ENCODE peak calls at places on chromosomes 16 and 17, in five cellular contexts. L, N, K, F and R are unnamed samples.

GRCh38 chr16:81669473-81670350 is 109.4 kb upstream of the PLCG2 start:
- DNase-seq in N (no peak), F (no peak), K (no peak), L (no peak), R (no peak)

GRCh38 chr17:31739300-31739699 is 119.7 kb downstream of the COPRS start:
- DNase-seq in N (no peak), F (no peak), K (no peak), L (no peak), R (peak; percentile 91)

GRCh38 chr17:75011788-75012319 is 616 bp upstream of the MRPL58 start:
- DNase-seq in F (no peak), N (peak; percentile 77), L (peak; percentile 74), K (peak; percentile 5), R (peak; percentile 59)

GRCh38 chr17:34225046-34225445 is 30.0 kb upstream of the CCL2 start:
- DNase-seq in F (no peak), N (no peak), K (no peak), L (no peak), R (no peak)

GRCh38 chr17:63440127-63440769 is 5.9 kb downstream of the CYB561 start:
- DNase-seq in N (peak; percentile 82), F (no peak), K (no peak), L (no peak), R (no peak)

GRCh38 chr17:2749058-2749783 is at the start of gene CCDC92B:
- DNase-seq in K (no peak), F (no peak), N (peak; percentile 98), L (no peak), R (no peak)

GRCh38 chr16:88691924-88692560 is 5.7 kb upstream of the SNAI3 start:
- DNase-seq in F (no peak), L (no peak), N (no peak), K (no peak), R (no peak)

GRCh38 chr16:12002447-12003006 is 26.0 kb downstream of the SNX29 start:
- DNase-seq in F (no peak), N (no peak), L (no peak), K (peak; percentile 34), R (peak; percentile 75)

GRCh38 chr16:10590342-10590741 is 9.9 kb upstream of the EMP2 start:
- DNase-seq in L (no peak), K (no peak), N (no peak), F (no peak), R (no peak)

GRCh38 chr16:88685156-88686061 is 898 bp downstream of the SNAI3 start:
- DNase-seq in K (peak; percentile 73), L (no peak), F (no peak), N (peak; percentile 79), R (peak; percentile 67)

GRCh38 chr17:79174905-79175856 is 100.6 kb downstream of the ENGASE start:
- DNase-seq in L (no peak), N (no peak), K (no peak), F (no peak), R (no peak)

GRCh38 chr17:14196337-14196997 is 40.2 kb downstream of the CDRT15 start:
- DNase-seq in F (no peak), K (no peak), N (no peak), L (no peak), R (no peak)

GRCh38 chr17:75720656-75721462 is at the start of gene ITGB4:
- DNase-seq in F (no peak), K (peak; percentile 95), L (peak; percentile 39), N (peak; percentile 88), R (no peak)

GRCh38 chr17:76550712-76551615 is 11.1 kb downstream of the PRCD start:
- DNase-seq in N (no peak), F (no peak), L (peak; percentile 87), K (no peak), R (peak; percentile 54)

GRCh38 chr16:85862476-85863383 is 36.2 kb upstream of the IRF8 start:
- DNase-seq in K (no peak), F (no peak), N (no peak), L (no peak), R (no peak)

GRCh38 chr17:76700627-76701470 is 9.9 kb downstream of the MXRA7 start:
- DNase-seq in F (no peak), N (peak; percentile 85), L (peak; percentile 86), K (no peak), R (peak; percentile 93)

GRCh38 chr17:19346351-19347255 is 15.9 kb downstream of the B9D1 start:
- DNase-seq in K (peak; percentile 65), F (no peak), L (peak; percentile 74), N (no peak), R (peak; percentile 91)

GRCh38 chr17:52790359-52790955 is 631.9 kb upstream of the CA10 start:
- DNase-seq in N (no peak), F (no peak), L (no peak), K (no peak), R (no peak)

GRCh38 chr17:81913394-81914102 is 2.3 kb upstream of the PCYT2 start:
- DNase-seq in F (no peak), L (no peak), N (no peak), K (no peak), R (no peak)

GRCh38 chr17:49687878-49688491 is 10.1 kb upstream of the SPOP start:
- DNase-seq in F (no peak), K (no peak), N (no peak), L (peak; percentile 58), R (peak; percentile 61)

GRCh38 chr16:87207509-87207908 is 109.7 kb downstream of the C16orf95 start:
- DNase-seq in K (no peak), N (no peak), F (no peak), L (no peak), R (peak; percentile 81)

GRCh38 chr17:37770631-37771518 is 26.0 kb upstream of the HNF1B start:
- DNase-seq in N (peak; percentile 45), F (no peak), K (peak; percentile 50), L (peak; percentile 61), R (peak; percentile 62)

GRCh38 chr16:31877876-31878642 is 4.5 kb downstream of the ZNF267 start:
- DNase-seq in K (no peak), N (no peak), L (no peak), F (no peak), R (no peak)

GRCh38 chr17:49496183-49496865 is 1.2 kb downstream of the NGFR start:
- DNase-seq in N (peak; percentile 96), F (no peak), K (peak; percentile 81), L (no peak), R (peak; percentile 28)

GRCh38 chr17:82399030-82399429 is 19.1 kb upstream of the HEXD start:
- DNase-seq in L (no peak), N (peak; percentile 97), K (no peak), F (no peak), R (peak; percentile 50)

GRCh38 chr17:8225813-8226535 is 15.6 kb upstream of the AURKB start:
- DNase-seq in N (no peak), K (peak; percentile 20), L (no peak), F (peak; percentile 68), R (peak; percentile 84)

GRCh38 chr16:14018848-14019247 is 52.3 kb upstream of the MRTFB start:
- DNase-seq in L (no peak), N (no peak), K (no peak), F (no peak), R (no peak)

GRCh38 chr16:50326835-50327465 is 41.8 kb downstream of the BRD7 start:
- DNase-seq in K (no peak), N (no peak), F (peak; percentile 25), L (no peak), R (peak; percentile 36)

GRCh38 chr17:67108411-67108810 is 64.1 kb downstream of the CACNG1 start:
- DNase-seq in K (no peak), F (no peak), L (no peak), N (no peak), R (no peak)

GRCh38 chr17:413016-413350 is 60.4 kb upstream of the RPH3AL start:
- DNase-seq in F (no peak), L (no peak), N (no peak), K (no peak), R (no peak)

GRCh38 chr17:82647593-82648164 is 565 bp downstream of the WDR45B start:
- DNase-seq in N (peak; percentile 89), K (peak; percentile 81), L (no peak), F (no peak), R (no peak)

GRCh38 chr16:68265078-68265925 is 976 bp downstream of the SLC7A6 start:
- DNase-seq in K (peak; percentile 42), N (peak; percentile 56), F (no peak), L (peak; percentile 100), R (peak; percentile 69)
- H3K9ac ChIP-seq in K (peak overlapping the region; percentile 90), N (peak overlapping the region; percentile 91), F (peak overlapping the region; percentile 87), L (peak overlapping the region; percentile 100), R (peak overlapping the region; percentile 95)

DNA sequence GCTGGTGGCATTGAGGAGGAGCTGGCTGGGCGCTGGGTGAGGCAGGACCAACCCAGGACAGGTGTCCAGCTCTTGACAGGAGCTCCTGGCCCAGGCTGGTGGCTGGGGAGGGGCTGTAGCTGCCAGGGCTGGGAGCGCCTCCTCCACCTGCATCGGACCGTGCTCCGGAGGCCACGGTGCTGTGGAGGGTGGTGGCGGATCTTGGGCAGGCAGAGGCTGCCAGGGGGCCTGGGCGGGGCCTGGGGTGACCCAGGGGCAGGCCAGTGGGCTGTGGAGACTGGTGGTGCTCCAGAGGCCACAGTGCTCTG is 32.0 kb downstream of the SOX8 start:
- DNase-seq in L (no peak), N (no peak), K (no peak), F (no peak), R (no peak)
- TF ChIP-seq SMC3 in L (no peak), N (no peak), K (no peak), F (no peak), R (no peak)

GRCh38 chr17:73376152-73376551 is 64.4 kb upstream of the CDC42EP4 start:
- DNase-seq in F (no peak), N (no peak), K (no peak), L (no peak), R (no peak)

GRCh38 chr17:73371846-73372245 is 60.0 kb upstream of the CDC42EP4 start:
- DNase-seq in F (no peak), N (no peak), L (no peak), K (no peak), R (no peak)

GRCh38 chr17:73369126-73369525 is 57.3 kb upstream of the CDC42EP4 start:
- DNase-seq in K (no peak), L (no peak), F (no peak), N (peak; percentile 71), R (no peak)

GRCh38 chr17:73368085-73368631 is 56.4 kb upstream of the CDC42EP4 start:
- DNase-seq in N (no peak), L (no peak), K (no peak), F (no peak), R (no peak)

DNA sequence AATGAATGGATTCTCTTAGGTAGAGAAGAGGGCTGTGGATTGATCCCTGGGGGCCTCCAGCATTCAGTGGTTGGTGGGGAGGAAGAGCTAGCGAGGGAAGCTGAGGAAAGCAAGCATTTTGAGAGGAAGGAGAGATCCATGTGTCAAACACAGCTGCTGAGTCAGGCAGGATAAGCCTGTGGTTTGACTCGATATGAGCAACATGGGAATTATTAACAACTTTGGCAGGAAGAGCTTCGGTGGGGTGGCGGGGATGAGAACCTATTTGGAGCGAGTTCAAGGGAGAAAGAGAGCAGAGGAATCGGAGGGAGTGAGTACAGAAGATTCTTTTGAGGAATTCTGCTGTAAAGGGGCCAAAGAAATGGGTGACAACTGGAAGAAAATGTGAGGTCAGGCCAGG is 59.5 kb upstream of the CDC42EP4 start:
- DNase-seq in L (no peak), F (no peak), K (no peak), N (no peak), R (peak; percentile 92)
- TF ChIP-seq USF2 in L (no peak), F (no peak), K (no peak), N (no peak), R (no peak)

DNA sequence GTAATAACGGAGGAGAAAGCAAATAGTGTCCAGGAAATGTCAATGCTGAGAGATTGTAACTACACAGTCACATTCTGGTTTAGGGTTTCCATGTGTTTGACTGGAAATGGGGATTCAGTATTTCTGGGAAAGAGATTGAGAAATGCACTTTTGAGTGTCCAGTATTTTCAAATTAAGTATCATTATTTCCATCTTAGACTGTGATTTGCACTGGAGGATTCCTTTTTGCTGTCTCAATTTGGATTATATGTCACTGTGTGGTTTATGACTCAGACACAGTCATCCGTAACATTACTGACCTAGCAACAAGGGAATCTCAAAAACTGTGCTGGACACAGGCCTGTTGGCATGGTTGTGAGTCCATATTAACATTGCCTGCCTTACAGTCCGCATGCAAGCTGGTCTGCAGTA is 681.4 kb downstream of the CDH11 start:
- DNase-seq in N (no peak), K (no peak), F (no peak), L (peak; percentile 9), R (peak; percentile 99)
- H3K9ac ChIP-seq in N (peak overlapping the region; percentile 53), K (no peak overlapping the region), F (no peak overlapping the region), L (no peak overlapping the region), R (no peak overlapping the region)